ENCODE peak calls at places on chromosomes 5 and 9, in four cellular contexts. One of them, this sample, is unnamed.
A peak's percentile ranks its signal among the peaks of the same experiment; 100 is the strongest.

GRCh38 chr9:131254107-131254491 is 22.2 kb downstream of the FAM78A start:
- DNase-seq in transverse colon: peak; percentile 33
- DNase-seq in left ventricle myocardium inferior: peak; percentile 77
- DNase-seq in sigmoid colon: no peak
- DNase-seq in this sample: no peak

GRCh38 chr9:100443781-100444768 is 17.1 kb downstream of the MSANTD3 start:
- DNase-seq in transverse colon: no peak
- DNase-seq in left ventricle myocardium inferior: no peak
- DNase-seq in sigmoid colon: no peak
- DNase-seq in this sample: no peak

GRCh38 chr5:59193616-59194319 is 610.9 kb downstream of the RAB3C start:
- DNase-seq in transverse colon: no peak
- DNase-seq in left ventricle myocardium inferior: no peak
- DNase-seq in sigmoid colon: peak; percentile 84
- DNase-seq in this sample: no peak

GRCh38 chr5:31962928-31963327 is 211.2 kb downstream of the GOLPH3 start:
- DNase-seq in transverse colon: no peak
- DNase-seq in left ventricle myocardium inferior: no peak
- DNase-seq in sigmoid colon: no peak
- DNase-seq in this sample: no peak

GRCh38 chr9:92659601-92660000 is 10.3 kb downstream of the IPPK start:
- DNase-seq in transverse colon: no peak
- DNase-seq in left ventricle myocardium inferior: no peak
- DNase-seq in sigmoid colon: no peak
- DNase-seq in this sample: no peak

GRCh38 chr5:5066276-5067186 is 73.6 kb upstream of the ADAMTS16 start:
- DNase-seq in transverse colon: no peak
- DNase-seq in left ventricle myocardium inferior: no peak
- DNase-seq in sigmoid colon: no peak
- DNase-seq in this sample: no peak

GRCh38 chr9:121564861-121565260 is 65.2 kb upstream of the GGTA1 start:
- DNase-seq in transverse colon: no peak
- DNase-seq in left ventricle myocardium inferior: no peak
- DNase-seq in sigmoid colon: no peak
- DNase-seq in this sample: no peak

GRCh38 chr9:74795081-74795480 is 92.6 kb downstream of the TRPM6 start:
- DNase-seq in transverse colon: no peak
- DNase-seq in left ventricle myocardium inferior: no peak
- DNase-seq in sigmoid colon: no peak
- DNase-seq in this sample: no peak

GRCh38 chr5:16565118-16565517 is 51.7 kb downstream of the RETREG1 start:
- DNase-seq in transverse colon: no peak
- DNase-seq in left ventricle myocardium inferior: peak; percentile 34
- DNase-seq in sigmoid colon: no peak
- DNase-seq in this sample: no peak

GRCh38 chr5:181189363-181189961 is 15.5 kb downstream of the TRIM7 start:
- DNase-seq in transverse colon: peak; percentile 45
- DNase-seq in left ventricle myocardium inferior: peak; percentile 40
- DNase-seq in sigmoid colon: no peak
- DNase-seq in this sample: no peak

GRCh38 chr9:40913928-40914673 is 214.4 kb downstream of the FOXD4L6 start:
- DNase-seq in transverse colon: no peak
- DNase-seq in left ventricle myocardium inferior: no peak
- DNase-seq in sigmoid colon: no peak
- DNase-seq in this sample: no peak

GRCh38 chr9:110303136-110303535 is 34.5 kb downstream of the TXNDC8 start:
- DNase-seq in transverse colon: no peak
- DNase-seq in left ventricle myocardium inferior: no peak
- DNase-seq in sigmoid colon: no peak
- DNase-seq in this sample: no peak

GRCh38 chr5:91443761-91444467 is 60.8 kb upstream of the ARRDC3 start:
- DNase-seq in transverse colon: no peak
- DNase-seq in left ventricle myocardium inferior: no peak
- DNase-seq in sigmoid colon: no peak
- DNase-seq in this sample: no peak

DNA sequence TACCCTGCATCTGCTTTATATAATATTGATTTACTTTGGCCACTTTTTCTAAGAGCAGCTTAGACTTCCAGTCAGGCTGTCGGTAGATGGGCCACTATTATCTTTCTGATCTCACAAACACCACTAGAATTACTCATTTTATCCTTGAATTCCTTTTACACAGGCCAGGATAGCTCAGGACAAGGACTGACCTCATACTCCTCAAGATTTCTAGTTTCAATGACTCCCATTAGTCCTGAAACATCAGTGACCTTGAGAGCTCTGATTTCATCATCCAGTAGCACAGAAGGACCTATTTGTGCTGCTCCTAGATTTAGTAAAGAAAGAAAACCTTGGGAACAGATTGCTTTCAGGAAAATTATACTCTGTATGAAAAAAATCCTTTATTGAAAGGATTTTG is 727.9 kb upstream of the PTPRD start:
- DNase-seq in transverse colon: no peak
- DNase-seq in left ventricle myocardium inferior: no peak
- DNase-seq in sigmoid colon: no peak
- DNase-seq in this sample: no peak
- H3K4me1 ChIP-seq in transverse colon: no peaks in the 10 kb centered on the region
- H3K4me1 ChIP-seq in left ventricle myocardium inferior: no peaks in the 10 kb centered on the region
- H3K4me1 ChIP-seq in sigmoid colon: no peaks in the 10 kb centered on the region
- H3K4me1 ChIP-seq in this sample: no peaks in the 10 kb centered on the region

DNA sequence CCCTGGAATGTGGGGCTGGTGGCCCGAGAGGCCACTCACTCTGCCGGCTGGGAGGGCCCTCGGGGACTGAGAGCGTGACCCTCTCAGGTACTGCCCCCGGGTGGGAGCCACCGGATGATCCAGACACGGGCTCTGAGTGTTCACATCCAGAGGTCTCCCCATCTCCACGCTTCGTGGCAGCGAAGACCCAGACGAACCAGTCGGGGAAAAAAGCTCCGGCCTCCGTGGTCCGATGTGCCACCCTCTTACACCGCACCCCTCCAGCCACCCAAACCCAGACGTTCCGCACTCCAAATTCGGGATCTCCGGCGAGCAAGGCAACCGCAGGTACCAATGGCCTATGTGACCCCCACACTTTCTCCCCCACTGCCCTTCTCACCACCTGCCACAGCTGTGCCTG is 49.5 kb downstream of the AMBP start:
- DNase-seq in transverse colon: no peak
- DNase-seq in left ventricle myocardium inferior: no peak
- DNase-seq in sigmoid colon: peak; percentile 53
- DNase-seq in this sample: no peak
- H3K4me1 ChIP-seq in transverse colon: no peaks in the 10 kb centered on the region
- H3K4me1 ChIP-seq in left ventricle myocardium inferior: peaks cover 3% of the 10 kb centered on the region
- H3K4me1 ChIP-seq in sigmoid colon: no peaks in the 10 kb centered on the region
- H3K4me1 ChIP-seq in this sample: no peaks in the 10 kb centered on the region

GRCh38 chr5:172798422-172799215 is 27.6 kb upstream of the DUSP1 start:
- DNase-seq in transverse colon: peak; percentile 45
- DNase-seq in left ventricle myocardium inferior: no peak
- DNase-seq in sigmoid colon: peak; percentile 84
- DNase-seq in this sample: peak; percentile 83
- H3K4me1 ChIP-seq in transverse colon: peaks cover 11% of the 10 kb centered on the region
- H3K4me1 ChIP-seq in left ventricle myocardium inferior: peaks cover 24% of the 10 kb centered on the region
- H3K4me1 ChIP-seq in sigmoid colon: peaks cover 21% of the 10 kb centered on the region
- H3K4me1 ChIP-seq in this sample: peaks cover 31% of the 10 kb centered on the region

DNA sequence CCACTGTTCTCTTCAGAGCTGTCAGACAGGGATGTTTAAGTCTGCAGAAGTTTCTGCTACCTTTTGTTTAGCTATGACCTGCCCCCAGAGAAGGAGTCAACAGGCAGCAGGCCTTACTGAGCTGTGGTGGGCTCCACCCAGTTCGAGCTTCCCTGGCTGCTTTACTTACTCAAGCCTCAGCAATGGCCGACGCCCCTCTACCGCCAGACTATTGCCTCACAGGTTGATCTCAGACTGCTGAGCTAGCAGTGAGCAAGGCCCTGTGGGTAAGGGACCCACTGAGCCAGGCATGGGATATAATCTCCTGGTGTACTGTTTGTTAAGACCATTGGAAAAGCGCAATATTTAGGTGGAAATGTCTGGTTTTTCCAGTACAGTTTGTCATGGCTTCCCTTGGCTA is 229.6 kb downstream of the TMEM167A start:
- DNase-seq in transverse colon: no peak
- DNase-seq in left ventricle myocardium inferior: no peak
- DNase-seq in sigmoid colon: no peak
- DNase-seq in this sample: no peak
- H3K4me1 ChIP-seq in transverse colon: no peaks in the 10 kb centered on the region
- H3K4me1 ChIP-seq in left ventricle myocardium inferior: no peaks in the 10 kb centered on the region
- H3K4me1 ChIP-seq in sigmoid colon: no peaks in the 10 kb centered on the region
- H3K4me1 ChIP-seq in this sample: no peaks in the 10 kb centered on the region

DNA sequence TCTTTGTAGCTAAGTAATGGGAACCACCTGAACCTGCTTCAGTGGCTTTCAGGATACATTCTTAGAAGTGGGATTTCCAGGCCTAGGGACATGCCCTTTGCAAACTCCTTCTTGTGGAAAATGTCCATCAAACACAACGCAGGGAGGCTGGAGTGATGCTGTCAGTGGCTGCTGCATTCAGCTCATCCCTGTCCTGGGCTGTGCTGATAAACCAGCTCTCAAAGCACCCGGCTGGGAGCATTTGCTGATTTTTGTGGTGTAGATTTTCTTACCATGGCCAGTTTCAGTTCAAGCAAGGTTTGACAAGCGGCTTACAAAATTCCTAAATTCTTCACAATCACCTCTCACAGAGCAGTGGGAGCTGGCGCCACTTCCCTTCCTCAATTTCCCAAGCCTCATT is 28.2 kb downstream of the FAM163B start:
- DNase-seq in transverse colon: no peak
- DNase-seq in left ventricle myocardium inferior: no peak
- DNase-seq in sigmoid colon: no peak
- DNase-seq in this sample: no peak
- H3K4me1 ChIP-seq in transverse colon: peaks cover 25% of the 10 kb centered on the region
- H3K4me1 ChIP-seq in left ventricle myocardium inferior: peaks cover 68% of the 10 kb centered on the region
- H3K4me1 ChIP-seq in sigmoid colon: peaks cover 57% of the 10 kb centered on the region
- H3K4me1 ChIP-seq in this sample: no peaks in the 10 kb centered on the region

GRCh38 chr9:88949425-88949824 is 41.8 kb upstream of the S1PR3 start:
- DNase-seq in transverse colon: no peak
- DNase-seq in left ventricle myocardium inferior: peak; percentile 50
- DNase-seq in sigmoid colon: peak; percentile 78
- DNase-seq in this sample: no peak

GRCh38 chr9:88945636-88946333 is 45.5 kb upstream of the S1PR3 start:
- DNase-seq in transverse colon: no peak
- DNase-seq in left ventricle myocardium inferior: no peak
- DNase-seq in sigmoid colon: no peak
- DNase-seq in this sample: no peak

GRCh38 chr9:88949961-88950340 is 41.3 kb upstream of the S1PR3 start:
- DNase-seq in transverse colon: no peak
- DNase-seq in left ventricle myocardium inferior: no peak
- DNase-seq in sigmoid colon: no peak
- DNase-seq in this sample: no peak

GRCh38 chr9:88950341-88951141 is 40.7 kb upstream of the S1PR3 start:
- DNase-seq in transverse colon: no peak
- DNase-seq in left ventricle myocardium inferior: no peak
- DNase-seq in sigmoid colon: no peak
- DNase-seq in this sample: no peak

GRCh38 chr9:88947581-88948573 is 43.4 kb upstream of the S1PR3 start:
- DNase-seq in transverse colon: no peak
- DNase-seq in left ventricle myocardium inferior: no peak
- DNase-seq in sigmoid colon: no peak
- DNase-seq in this sample: no peak
- H3K4me1 ChIP-seq in transverse colon: peaks cover 9% of the 10 kb centered on the region
- H3K4me1 ChIP-seq in left ventricle myocardium inferior: peaks cover 40% of the 10 kb centered on the region
- H3K4me1 ChIP-seq in sigmoid colon: peaks cover 43% of the 10 kb centered on the region
- H3K4me1 ChIP-seq in this sample: peaks cover 26% of the 10 kb centered on the region

GRCh38 chr5:111232311-111233049 is 8.3 kb downstream of the CAMK4 start:
- DNase-seq in transverse colon: no peak
- DNase-seq in left ventricle myocardium inferior: no peak
- DNase-seq in sigmoid colon: no peak
- DNase-seq in this sample: no peak

GRCh38 chr5:111236995-111237394 is 12.8 kb downstream of the CAMK4 start:
- DNase-seq in transverse colon: no peak
- DNase-seq in left ventricle myocardium inferior: no peak
- DNase-seq in sigmoid colon: no peak
- DNase-seq in this sample: no peak

GRCh38 chr5:111233050-111233370 is 8.8 kb downstream of the CAMK4 start:
- DNase-seq in transverse colon: no peak
- DNase-seq in left ventricle myocardium inferior: no peak
- DNase-seq in sigmoid colon: no peak
- DNase-seq in this sample: no peak

GRCh38 chr5:111235635-111236034 is 11.5 kb downstream of the CAMK4 start:
- DNase-seq in transverse colon: no peak
- DNase-seq in left ventricle myocardium inferior: no peak
- DNase-seq in sigmoid colon: no peak
- DNase-seq in this sample: no peak

GRCh38 chr5:111234125-111234524 is 9.9 kb downstream of the CAMK4 start:
- DNase-seq in transverse colon: no peak
- DNase-seq in left ventricle myocardium inferior: no peak
- DNase-seq in sigmoid colon: no peak
- DNase-seq in this sample: no peak
- H3K4me1 ChIP-seq in transverse colon: no peaks in the 10 kb centered on the region
- H3K4me1 ChIP-seq in left ventricle myocardium inferior: no peaks in the 10 kb centered on the region
- H3K4me1 ChIP-seq in sigmoid colon: no peaks in the 10 kb centered on the region
- H3K4me1 ChIP-seq in this sample: no peaks in the 10 kb centered on the region